ENCODE peak calls at places on chromosome 2, in four cellular contexts. D, Q, T and J are unnamed samples.

GRCh38 chr2:212669761-212670160 is 131.2 kb upstream of the ERBB4 start:
- DNase-seq in Q (no peak), T (no peak), D (no peak), J (peak)

GRCh38 chr2:216206821-216207220 is 97.7 kb downstream of the XRCC5 start:
- DNase-seq in D (no peak), T (no peak), Q (no peak), J (no peak)

GRCh38 chr2:225097035-225097434 is 54.8 kb upstream of the DOCK10 start:
- DNase-seq in D (no peak), T (no peak), Q (no peak), J (no peak)

GRCh38 chr2:138581909-138582308 is 80.3 kb downstream of the SPOPL start:
- DNase-seq in T (no peak), Q (no peak), D (no peak), J (no peak)

GRCh38 chr2:101188683-101189405 is 37.7 kb upstream of the TBC1D8 start:
- DNase-seq in D (peak), T (no peak), Q (no peak), J (no peak)

GRCh38 chr2:12110074-12110473 is 363.6 kb downstream of the LPIN1 start:
- DNase-seq in D (no peak), T (no peak), Q (no peak), J (no peak)

GRCh38 chr2:140650825-140651224 is 1480.0 kb downstream of the LRP1B start:
- DNase-seq in T (no peak), Q (peak), D (no peak), J (no peak)

GRCh38 chr2:229996320-229996719 is 72.4 kb downstream of the SLC16A14 start:
- DNase-seq in D (no peak), Q (no peak), T (no peak), J (no peak)

GRCh38 chr2:134927195-134927594 is 8.6 kb downstream of the CCNT2 start:
- DNase-seq in T (no peak), Q (no peak), D (no peak), J (no peak)

GRCh38 chr2:231926761-231927565 is 767 bp upstream of the NPPC start:
- DNase-seq in D (no peak), T (no peak), Q (no peak), J (peak)

GRCh38 chr2:14306268-14306950 is 326.1 kb upstream of the LRATD1 start:
- DNase-seq in D (no peak), Q (no peak), T (no peak), J (peak)

GRCh38 chr2:26691881-26692813 is at the start of gene KCNK3:
- DNase-seq in T (peak), Q (no peak), D (peak), J (peak)

GRCh38 chr2:34601561-34601960 is 1002.5 kb upstream of the FAM98A start:
- DNase-seq in T (no peak), Q (no peak), D (no peak), J (no peak)

GRCh38 chr2:224405841-224406370 is 4.0 kb upstream of the FAM124B start:
- DNase-seq in T (no peak), Q (no peak), D (no peak), J (no peak)

GRCh38 chr2:309148-309969 is 21.5 kb upstream of the ALKAL2 start:
- DNase-seq in T (no peak), D (no peak), Q (no peak), J (no peak)

GRCh38 chr2:232721882-232722281 is 24.8 kb downstream of the GIGYF2 start:
- DNase-seq in T (no peak), Q (no peak), D (no peak), J (no peak)

GRCh38 chr2:196234672-196235071 is 63.3 kb upstream of the STK17B start:
- DNase-seq in D (no peak), T (no peak), Q (no peak), J (no peak)

GRCh38 chr2:10094271-10094814 is 14.1 kb upstream of the CYS1 start:
- DNase-seq in Q (no peak), D (no peak), T (no peak), J (no peak)

GRCh38 chr2:102253753-102254150 is 57.6 kb upstream of the IL1RL1 start:
- DNase-seq in T (no peak), Q (no peak), D (no peak), J (no peak)

GRCh38 chr2:239716536-239717318 is 308.4 kb downstream of the NDUFA10 start:
- DNase-seq in Q (no peak), T (no peak), D (no peak), J (no peak)

GRCh38 chr2:226683196-226683595 is 116.4 kb downstream of the IRS1 start:
- DNase-seq in T (no peak), D (no peak), Q (no peak), J (no peak)

GRCh38 chr2:57490746-57491145 is 555.9 kb upstream of the VRK2 start:
- DNase-seq in Q (no peak), D (no peak), T (no peak), J (no peak)

GRCh38 chr2:137729305-137729704 is 235.0 kb upstream of the HNMT start:
- DNase-seq in D (no peak), T (no peak), Q (no peak), J (no peak)

GRCh38 chr2:20374919-20375318 is 24.3 kb upstream of the PUM2 start:
- DNase-seq in Q (no peak), T (no peak), D (no peak), J (no peak)

GRCh38 chr2:60699617-60700016 is 56.5 kb upstream of the PAPOLG start:
- DNase-seq in Q (no peak), D (no peak), T (no peak), J (no peak)

GRCh38 chr2:11466307-11467125 is 555 bp upstream of the E2F6 start:
- DNase-seq in Q (no peak), D (peak), T (no peak), J (no peak)

GRCh38 chr2:72130671-72131360 is 16.8 kb downstream of the CYP26B1 start:
- DNase-seq in D (no peak), T (peak), Q (no peak), J (no peak)

GRCh38 chr2:38783586-38783985 is 5.6 kb downstream of the GEMIN6 start:
- DNase-seq in T (no peak), Q (no peak), D (no peak), J (no peak)

GRCh38 chr2:119744335-119744939 is 15.3 kb upstream of the PTPN4 start:
- DNase-seq in T (no peak), D (peak), Q (no peak), J (no peak)

GRCh38 chr2:168157926-168158325 is 89.5 kb downstream of the STK39 start:
- DNase-seq in Q (no peak), D (no peak), T (no peak), J (no peak)

GRCh38 chr2:168157070-168157469 is 90.3 kb downstream of the STK39 start:
- DNase-seq in T (no peak), Q (no peak), D (no peak), J (no peak)

GRCh38 chr2:168156661-168157060 is 90.7 kb downstream of the STK39 start:
- DNase-seq in T (no peak), D (no peak), Q (no peak), J (no peak)

GRCh38 chr2:168159754-168160585 is 87.4 kb downstream of the STK39 start:
- DNase-seq in Q (no peak), D (no peak), T (no peak), J (no peak)

DNA sequence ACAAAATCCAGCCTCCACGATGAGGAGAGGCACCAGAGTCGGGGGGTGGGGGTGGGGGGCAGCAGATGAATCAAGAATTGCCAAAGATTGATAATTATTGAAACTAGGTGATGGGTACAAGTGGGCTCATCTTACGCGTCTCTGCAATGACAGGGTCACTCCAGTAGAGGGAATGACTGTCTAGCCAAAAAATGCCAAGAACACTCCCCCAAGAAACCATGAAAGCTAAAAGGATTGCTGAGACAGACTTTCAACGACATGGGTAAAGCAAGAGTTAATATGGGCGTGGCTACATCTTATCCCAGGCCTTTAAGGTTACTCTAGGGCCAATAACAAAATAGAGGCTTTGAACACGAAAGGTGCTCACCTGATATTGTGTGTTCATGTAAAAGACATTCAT is 86.5 kb downstream of the STK39 start:
- DNase-seq in T (no peak), Q (peak), D (peak), J (peak)
- TF ChIP-seq CTCF in T (peak), Q (peak), D (peak), J (peak)

DNA sequence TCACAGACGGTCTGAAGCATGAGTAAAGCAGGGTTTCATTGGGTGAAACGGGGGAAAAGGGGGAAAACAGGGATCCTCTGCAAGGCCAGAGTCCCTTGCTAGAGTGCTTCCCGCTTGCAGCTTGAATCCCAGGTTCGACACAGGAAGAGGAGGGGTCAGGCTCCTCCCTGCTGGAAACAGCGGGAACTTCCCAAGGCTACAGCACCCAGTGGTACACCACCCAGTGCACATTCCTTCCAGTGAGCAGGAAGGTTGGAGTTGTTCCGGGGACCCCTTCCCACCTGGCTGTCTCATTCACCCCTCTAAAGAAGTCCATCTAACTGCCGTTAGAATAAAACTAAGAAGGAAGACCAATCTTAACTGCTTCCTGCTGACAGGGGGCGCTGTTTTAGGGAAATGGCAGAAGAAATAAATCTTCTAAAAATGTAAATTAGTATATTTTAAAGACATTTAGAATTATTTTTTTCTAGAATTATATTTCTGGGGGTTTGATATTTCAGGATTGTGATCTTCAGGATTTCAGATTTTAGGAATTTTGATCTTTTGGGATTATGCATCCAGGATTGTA is 230.9 kb downstream of the RBM43 start:
- DNase-seq in T (no peak), Q (no peak), D (no peak), J (no peak)
- TF ChIP-seq CTCF in T (no peak), Q (peak), D (peak), J (peak)

DNA sequence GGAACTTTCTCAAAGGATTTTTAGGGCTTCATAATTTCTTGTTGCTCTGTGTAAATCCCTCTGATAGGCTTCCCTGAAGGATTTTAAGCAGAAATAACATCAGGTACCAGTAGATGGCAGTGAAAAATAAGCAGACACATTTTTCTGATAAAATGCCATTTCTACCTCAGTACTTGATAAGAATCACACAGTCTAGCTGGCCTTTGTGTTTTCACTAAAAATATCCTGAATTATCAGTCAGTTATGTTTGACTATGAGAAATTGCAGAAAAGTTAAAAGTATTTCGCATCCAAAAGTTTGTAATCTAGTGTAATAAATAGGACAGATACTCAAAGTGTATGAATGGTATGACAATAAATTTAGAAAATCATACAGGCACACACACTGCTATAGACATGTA is 68.7 kb downstream of the DNAJC10 start:
- DNase-seq in Q (no peak), T (no peak), D (no peak), J (no peak)
- TF ChIP-seq CTCF in Q (peak), T (peak), D (peak), J (peak)

GRCh38 chr2:238510911-238511613 is 84.3 kb downstream of the ASB1 start:
- DNase-seq in T (no peak), Q (no peak), D (no peak), J (no peak)

GRCh38 chr2:238512247-238512867 is 85.6 kb downstream of the ASB1 start:
- DNase-seq in Q (no peak), D (no peak), T (no peak), J (no peak)

GRCh38 chr2:238511614-238511950 is 84.9 kb downstream of the ASB1 start:
- DNase-seq in D (no peak), Q (no peak), T (no peak), J (no peak)

GRCh38 chr2:238515411-238515810 is 88.7 kb downstream of the ASB1 start:
- DNase-seq in D (no peak), Q (no peak), T (no peak), J (no peak)

GRCh38 chr2:238513346-238513745 is 86.6 kb downstream of the ASB1 start:
- DNase-seq in Q (no peak), T (no peak), D (peak), J (peak)
- TF ChIP-seq CTCF in Q (no peak), T (no peak), D (peak), J (peak)

DNA sequence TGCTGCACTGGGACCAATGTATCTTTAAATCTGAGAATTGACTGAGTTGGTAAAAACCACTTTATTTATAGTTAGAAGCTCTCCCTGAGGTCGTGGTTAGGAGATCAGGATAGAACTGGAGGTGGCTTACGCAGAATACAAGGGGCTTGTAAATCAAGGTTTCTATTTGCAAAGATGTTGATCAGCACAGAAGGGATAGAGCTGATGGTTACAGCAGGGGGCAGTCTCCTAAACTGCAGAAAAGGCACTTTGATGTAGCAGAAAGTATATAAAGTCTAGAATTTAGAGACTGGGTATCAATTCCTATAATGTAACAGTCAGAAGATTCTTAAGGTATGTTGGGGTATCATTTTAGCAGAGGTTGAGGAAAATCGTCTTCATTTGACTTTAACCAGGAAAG is 25.2 kb upstream of the ACVR1 start:
- DNase-seq in T (no peak), Q (no peak), D (no peak), J (no peak)
- TF ChIP-seq CTCF in T (peak), Q (peak), D (peak), J (peak)

DNA sequence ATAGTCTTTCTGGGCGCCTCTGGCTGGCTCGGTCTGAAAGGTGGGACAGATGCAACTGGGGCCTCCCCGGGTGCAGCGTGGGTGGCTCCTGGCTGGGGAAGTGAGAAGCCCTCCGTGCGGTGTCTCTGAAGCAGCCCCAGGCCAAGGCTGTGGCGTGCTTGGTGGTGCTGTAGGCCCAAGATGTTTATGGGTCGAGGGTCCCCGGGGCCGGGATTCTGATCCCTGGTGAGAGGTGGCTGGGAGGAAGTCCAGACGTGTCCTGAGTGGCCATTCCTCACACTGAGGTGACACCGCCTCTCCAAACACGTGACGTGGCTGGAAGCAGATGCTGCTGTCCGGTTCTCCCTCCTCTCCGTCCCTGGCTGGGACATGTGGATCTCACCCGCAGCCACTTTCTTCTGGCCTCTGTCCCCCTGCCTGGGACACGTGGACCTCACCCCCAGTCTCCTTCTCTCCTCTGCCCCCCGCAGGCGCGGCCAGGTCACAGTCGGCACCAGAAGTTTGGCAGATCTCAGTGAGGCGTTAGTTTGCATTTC is 12.6 kb downstream of the RTP5 start:
- DNase-seq in T (peak), D (no peak), Q (no peak), J (peak)
- TF ChIP-seq CTCF in T (no peak), D (no peak), Q (no peak), J (peak)